ENCODE peak calls at places on chromosomes 1 and 21, in ten cellular contexts. Q is fibroblast of the conjunctiva; K is stimulated activated CD4-positive, alpha-beta T cell treated with anti-CD3 and anti-CD28 coated beads, Interleukin-1b, Interleukin-23, amount 100 ng/mL, for 4 hours; N is AG08395; I is CD8-positive, alpha-beta memory T cell; V is midbrain; L is right lobe of liver; H is OCI-LY7; F is lower lobe of right lung; E is psoas muscle. R is an unnamed sample.

GRCh38 chr1:1120866-1121563 is 5.1 kb upstream of the C1orf159 start:
- DNase-seq in Q (no peak), K (no peak), N (no peak), I (no peak), V (no peak), L (no peak), H (no peak), F (peak; percentile 41), E (no peak), R (no peak)

GRCh38 chr1:114152211-114153050 is 1.2 kb downstream of the SYT6 start:
- DNase-seq in Q (no peak), K (peak; percentile 10), N (peak; percentile 75), I (no peak), V (peak; percentile 9), L (peak; percentile 63), H (no peak), F (peak; percentile 62), E (peak; percentile 59), R (no peak)

GRCh38 chr1:234667891-234668576 is 58.1 kb upstream of the IRF2BP2 start:
- DNase-seq in Q (no peak), K (no peak), N (no peak), I (no peak), V (no peak), L (no peak), H (no peak), F (no peak), E (no peak), R (no peak)

GRCh38 chr1:147072371-147073061 is 99.8 kb downstream of the PRKAB2 start:
- DNase-seq in Q (no peak), K (peak; percentile 3), N (peak; percentile 34), I (no peak), V (peak; percentile 12), L (no peak), H (no peak), F (no peak), E (no peak), R (no peak)

GRCh38 chr1:189851806-189852367 is 625.8 kb downstream of the BRINP3 start:
- DNase-seq in Q (no peak), K (no peak), N (no peak), I (no peak), V (no peak), L (no peak), H (no peak), F (no peak), E (no peak), R (peak; percentile 4)

GRCh38 chr1:27527857-27528700 is 38.1 kb upstream of the WASF2 start:
- DNase-seq in Q (no peak), K (peak; percentile 51), N (no peak), I (no peak), V (peak; percentile 47), L (peak; percentile 61), H (peak; percentile 75), F (peak; percentile 83), E (no peak), R (peak; percentile 36)

GRCh38 chr1:211247921-211248320 is 11.2 kb upstream of the RCOR3 start:
- DNase-seq in Q (no peak), K (no peak), N (no peak), I (no peak), V (no peak), L (no peak), H (no peak), F (no peak), E (no peak), R (no peak)

GRCh38 chr1:35120458-35121133 is 41.4 kb downstream of the ZMYM1 start:
- DNase-seq in Q (no peak), K (no peak), N (peak; percentile 33), I (no peak), V (no peak), L (peak; percentile 48), H (no peak), F (no peak), E (no peak), R (peak; percentile 71)

GRCh38 chr1:61053712-61054608 is 28.4 kb upstream of the NFIA start:
- DNase-seq in Q (no peak), K (no peak), N (no peak), I (peak; percentile 6), V (no peak), L (peak; percentile 68), H (no peak), F (peak; percentile 68), E (peak; percentile 63), R (no peak)

GRCh38 chr21:15895142-15896106 is 165.6 kb downstream of the USP25 start:
- DNase-seq in Q (no peak), K (no peak), N (no peak), I (no peak), V (no peak), L (no peak), H (no peak), F (no peak), E (no peak), R (no peak)

GRCh38 chr1:182630586-182630985 is 26.4 kb upstream of the RGS16 start:
- DNase-seq in Q (no peak), K (no peak), N (no peak), I (no peak), V (no peak), L (no peak), H (no peak), F (no peak), E (no peak), R (no peak)

GRCh38 chr1:217528271-217528670 is 102.6 kb downstream of the GPATCH2 start:
- DNase-seq in Q (no peak), K (no peak), N (peak; percentile 42), I (no peak), V (no peak), L (no peak), H (no peak), F (no peak), E (no peak), R (no peak)

GRCh38 chr1:106651028-106651752 is 405.3 kb upstream of the PRMT6 start:
- DNase-seq in Q (no peak), K (no peak), N (no peak), I (no peak), V (no peak), L (no peak), H (no peak), F (no peak), E (no peak), R (no peak)

GRCh38 chr1:119069682-119070081 is 70.8 kb downstream of the WARS2 start:
- DNase-seq in Q (no peak), K (no peak), N (no peak), I (no peak), V (no peak), L (no peak), H (no peak), F (no peak), E (no peak), R (no peak)

R was measured in GM12865.